ENCODE peak calls at places on chromosomes 16 and 17, in nine cellular contexts. D is HT1080, T is AG10803, F is upper lobe of right lung, O is T-helper 2 cell, U is Kasumi-1, R is sigmoid colon, Z is C1 segment of cervical spinal cord, G is heart right ventricle. Y is an unnamed sample.

GRCh38 chr16:11896776-11897175 is 19.0 kb downstream of the GSPT1 start:
- DNase-seq in G (no peak), D (peak), R (no peak), U (no peak), O (no peak), T (peak), F (no peak), Z (no peak), Y (no peak)

GRCh38 chr16:29815032-29815721 is 775 bp upstream of the PAGR1 start:
- DNase-seq in G (no peak), F (peak), R (peak), D (no peak), O (no peak), Z (no peak), T (no peak), U (no peak), Y (no peak)

GRCh38 chr17:13560935-13561334 is 40.8 kb downstream of the HS3ST3A1 start:
- DNase-seq in U (no peak), Z (no peak), G (no peak), O (no peak), R (no peak), D (peak), F (no peak), T (no peak), Y (no peak)

GRCh38 chr16:65117701-65118448 is 4.0 kb downstream of the CDH11 start:
- DNase-seq in T (peak), F (no peak), R (peak), U (peak), O (no peak), G (peak), Z (peak), D (peak), Y (peak)

GRCh38 chr17:17732444-17732843 is 51.2 kb downstream of the RAI1 start:
- DNase-seq in F (no peak), D (no peak), O (no peak), Z (no peak), U (no peak), R (no peak), G (no peak), T (no peak), Y (no peak)

GRCh38 chr17:50169121-50169764 is 3.4 kb downstream of the SGCA start:
- DNase-seq in O (peak), Z (no peak), D (peak), T (peak), R (no peak), U (peak), G (peak), F (no peak), Y (peak)

GRCh38 chr16:23865853-23866252 is 30.1 kb downstream of the PRKCB start:
- DNase-seq in Z (no peak), U (no peak), O (no peak), T (no peak), F (no peak), D (no peak), G (no peak), R (no peak), Y (no peak)

GRCh38 chr17:36493956-36494355 is 7.5 kb downstream of the ZNHIT3 start:
- DNase-seq in T (peak), Z (no peak), F (no peak), D (no peak), R (no peak), G (no peak), O (no peak), U (no peak), Y (no peak)

GRCh38 chr17:48023408-48024148 is 14.0 kb downstream of the COPZ2 start:
- DNase-seq in D (peak), F (peak), R (peak), U (peak), O (peak), G (peak), Z (peak), T (peak), Y (no peak)

GRCh38 chr16:70778901-70779309 is 22.1 kb downstream of the VAC14 start:
- DNase-seq in Z (no peak), R (peak), U (peak), O (no peak), D (peak), T (peak), F (peak), G (peak), Y (no peak)

GRCh38 chr17:79950711-79951110 is 85.0 kb downstream of the TBC1D16 start:
- DNase-seq in R (peak), G (no peak), O (no peak), U (no peak), Z (peak), F (peak), T (no peak), D (no peak), Y (no peak)

GRCh38 chr16:88815901-88816589 is 4.3 kb upstream of the APRT start:
- DNase-seq in T (no peak), Z (no peak), U (peak), D (peak), F (no peak), G (no peak), R (no peak), O (peak), Y (peak)